ENCODE peak calls at places on chromosomes 4 and X, in seven cellular contexts. One of them, this sample, is unnamed.

GRCh38 chrX:107971636-107972035 is 10.5 kb downstream of the TEX13B start:
- ATAC-seq in GM23338: no peak
- ATAC-seq in aorta: no peak
- ATAC-seq in heart left ventricle: no peak
- ATAC-seq in heart right ventricle: no peak
- ATAC-seq in HCT116: no peak
- ATAC-seq in left lung: no peak
- ATAC-seq in this sample: no peak

GRCh38 chr4:26361287-26361686 is 40.5 kb downstream of the RBPJ start:
- ATAC-seq in left lung: peak; percentile 34
- ATAC-seq in GM23338: no peak
- ATAC-seq in heart left ventricle: no peak
- ATAC-seq in HCT116: no peak
- ATAC-seq in heart right ventricle: no peak
- ATAC-seq in aorta: no peak
- ATAC-seq in this sample: no peak

GRCh38 chr4:185895351-185895750 is 83.4 kb upstream of the SORBS2 start:
- ATAC-seq in left lung: no peak
- ATAC-seq in aorta: no peak
- ATAC-seq in heart left ventricle: no peak
- ATAC-seq in GM23338: no peak
- ATAC-seq in heart right ventricle: no peak
- ATAC-seq in HCT116: no peak
- ATAC-seq in this sample: no peak

GRCh38 chrX:40411350-40412111 is 169.2 kb upstream of the ATP6AP2 start:
- ATAC-seq in GM23338: peak; percentile 68
- ATAC-seq in heart right ventricle: no peak
- ATAC-seq in aorta: no peak
- ATAC-seq in heart left ventricle: no peak
- ATAC-seq in left lung: no peak
- ATAC-seq in HCT116: peak; percentile 52
- ATAC-seq in this sample: no peak

GRCh38 chrX:41313419-41313818 is 20.5 kb upstream of the DDX3X start:
- ATAC-seq in HCT116: no peak
- ATAC-seq in GM23338: no peak
- ATAC-seq in heart left ventricle: no peak
- ATAC-seq in left lung: no peak
- ATAC-seq in heart right ventricle: no peak
- ATAC-seq in aorta: no peak
- ATAC-seq in this sample: no peak

GRCh38 chr4:55378617-55379467 is 16.9 kb upstream of the TMEM165 start:
- ATAC-seq in heart left ventricle: no peak
- ATAC-seq in HCT116: peak; percentile 70
- ATAC-seq in GM23338: no peak
- ATAC-seq in left lung: peak; percentile 61
- ATAC-seq in heart right ventricle: no peak
- ATAC-seq in aorta: no peak
- ATAC-seq in this sample: no peak

GRCh38 chr4:16442296-16442695 is 216.0 kb upstream of the TAPT1 start:
- ATAC-seq in GM23338: no peak
- ATAC-seq in aorta: no peak
- ATAC-seq in left lung: no peak
- ATAC-seq in heart right ventricle: no peak
- ATAC-seq in heart left ventricle: no peak
- ATAC-seq in HCT116: no peak
- ATAC-seq in this sample: no peak

GRCh38 chr4:145207934-145208333 is 27.5 kb upstream of the OTUD4 start:
- ATAC-seq in heart right ventricle: no peak
- ATAC-seq in aorta: no peak
- ATAC-seq in left lung: no peak
- ATAC-seq in heart left ventricle: no peak
- ATAC-seq in GM23338: no peak
- ATAC-seq in HCT116: peak; percentile 42
- ATAC-seq in this sample: no peak

GRCh38 chr4:178665916-178666315 is 1223.7 kb upstream of the AGA start:
- ATAC-seq in HCT116: no peak
- ATAC-seq in heart left ventricle: no peak
- ATAC-seq in heart right ventricle: no peak
- ATAC-seq in aorta: no peak
- ATAC-seq in left lung: no peak
- ATAC-seq in GM23338: no peak
- ATAC-seq in this sample: no peak

GRCh38 chrX:64230123-64230970 is at the start of gene ASB12:
- ATAC-seq in heart right ventricle: peak; percentile 85
- ATAC-seq in GM23338: peak; percentile 43
- ATAC-seq in HCT116: peak; percentile 57
- ATAC-seq in heart left ventricle: peak; percentile 93
- ATAC-seq in aorta: no peak
- ATAC-seq in left lung: no peak
- ATAC-seq in this sample: no peak

GRCh38 chrX:131217878-131218486 is 71.1 kb downstream of the IGSF1 start:
- ATAC-seq in heart left ventricle: no peak
- ATAC-seq in aorta: no peak
- ATAC-seq in heart right ventricle: no peak
- ATAC-seq in GM23338: no peak
- ATAC-seq in HCT116: no peak
- ATAC-seq in left lung: no peak
- ATAC-seq in this sample: no peak

GRCh38 chrX:20042221-20042620 is 51.4 kb upstream of the BCLAF3 start:
- ATAC-seq in aorta: no peak
- ATAC-seq in HCT116: no peak
- ATAC-seq in heart left ventricle: no peak
- ATAC-seq in heart right ventricle: no peak
- ATAC-seq in GM23338: no peak
- ATAC-seq in left lung: no peak
- ATAC-seq in this sample: no peak

GRCh38 chrX:140733766-140734342 is 24.3 kb downstream of the LINC00632 start:
- ATAC-seq in left lung: peak; percentile 94
- ATAC-seq in heart left ventricle: peak; percentile 53
- ATAC-seq in GM23338: peak; percentile 64
- ATAC-seq in HCT116: peak; percentile 67
- ATAC-seq in heart right ventricle: no peak
- ATAC-seq in aorta: peak; percentile 65
- ATAC-seq in this sample: peak; percentile 78

GRCh38 chrX:883588-883987 is 253.0 kb downstream of the SHOX start:
- ATAC-seq in HCT116: no peak
- ATAC-seq in heart right ventricle: no peak
- ATAC-seq in heart left ventricle: no peak
- ATAC-seq in left lung: no peak
- ATAC-seq in GM23338: no peak
- ATAC-seq in aorta: no peak
- ATAC-seq in this sample: no peak

GRCh38 chr4:81459233-81459632 is 12.5 kb downstream of the RASGEF1B start:
- ATAC-seq in HCT116: no peak
- ATAC-seq in aorta: no peak
- ATAC-seq in heart left ventricle: no peak
- ATAC-seq in left lung: no peak
- ATAC-seq in GM23338: no peak
- ATAC-seq in heart right ventricle: no peak
- ATAC-seq in this sample: no peak

GRCh38 chrX:145213504-145213903 is 33.8 kb upstream of the SPANXN1 start:
- ATAC-seq in GM23338: no peak
- ATAC-seq in aorta: no peak
- ATAC-seq in left lung: no peak
- ATAC-seq in heart left ventricle: no peak
- ATAC-seq in HCT116: no peak
- ATAC-seq in heart right ventricle: no peak
- ATAC-seq in this sample: no peak

GRCh38 chrX:16843208-16843909 is 26.8 kb downstream of the RBBP7 start:
- ATAC-seq in HCT116: no peak
- ATAC-seq in heart left ventricle: no peak
- ATAC-seq in heart right ventricle: no peak
- ATAC-seq in GM23338: no peak
- ATAC-seq in aorta: no peak
- ATAC-seq in left lung: no peak
- ATAC-seq in this sample: no peak

GRCh38 chrX:75522565-75523411 is at the start of gene ZDHHC15:
- ATAC-seq in heart left ventricle: peak; percentile 98
- ATAC-seq in heart right ventricle: peak; percentile 95
- ATAC-seq in HCT116: no peak
- ATAC-seq in aorta: peak; percentile 90
- ATAC-seq in left lung: peak; percentile 94
- ATAC-seq in GM23338: peak; percentile 97
- ATAC-seq in this sample: peak; percentile 92

DNA sequence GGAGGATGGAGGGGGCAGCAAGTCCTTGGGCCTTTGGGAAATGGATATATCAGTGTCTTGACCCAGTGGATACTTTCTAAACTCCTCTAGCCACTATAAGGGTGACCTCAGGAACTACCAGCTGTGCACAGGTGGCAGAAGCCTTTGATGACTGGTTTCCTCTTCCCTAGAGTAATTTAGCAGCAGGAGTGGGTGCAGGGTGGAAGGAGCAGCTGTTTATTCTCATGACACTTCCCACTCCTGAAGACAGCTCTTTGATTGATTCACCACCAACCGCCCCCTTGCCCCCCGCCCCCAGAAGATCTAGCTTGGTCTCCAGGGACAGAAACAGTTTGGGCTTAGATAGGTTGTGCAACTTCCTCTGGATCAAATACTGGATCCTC is 63.0 kb downstream of the GPC3 start:
- ATAC-seq in heart right ventricle: no peak
- ATAC-seq in HCT116: no peak
- ATAC-seq in left lung: no peak
- ATAC-seq in aorta: no peak
- ATAC-seq in GM23338: no peak
- ATAC-seq in heart left ventricle: peak; percentile 69
- ATAC-seq in this sample: no peak
- H3K27me3 ChIP-seq in heart right ventricle: no peaks in the 10 kb centered on the region
- H3K27me3 ChIP-seq in HCT116: no peaks in the 10 kb centered on the region
- H3K27me3 ChIP-seq in left lung: no peaks in the 10 kb centered on the region
- H3K27me3 ChIP-seq in aorta: no peaks in the 10 kb centered on the region
- H3K27me3 ChIP-seq in GM23338: no peaks in the 10 kb centered on the region
- H3K27me3 ChIP-seq in heart left ventricle: no peaks in the 10 kb centered on the region
- H3K27me3 ChIP-seq in this sample: no peaks in the 10 kb centered on the region

DNA sequence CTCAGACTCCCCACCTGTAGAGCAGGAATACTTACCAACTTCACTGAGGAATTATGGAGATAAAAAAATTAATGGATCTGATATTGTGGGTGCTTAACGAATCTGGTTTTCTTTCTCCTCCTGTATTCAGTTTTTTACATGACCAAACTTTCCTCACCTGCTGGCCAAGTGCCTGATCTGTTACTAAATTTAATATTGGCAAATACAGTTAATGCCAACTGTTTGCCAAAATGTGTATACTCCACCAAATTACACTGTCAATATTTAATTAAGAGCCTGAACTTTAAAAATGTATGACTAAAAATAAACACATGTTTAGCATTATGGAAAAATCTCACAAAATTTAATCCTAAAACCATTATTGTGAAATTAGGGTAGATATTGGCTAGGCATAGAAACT is 3.3 kb downstream of the PGRMC2 start:
- ATAC-seq in heart right ventricle: no peak
- ATAC-seq in HCT116: no peak
- ATAC-seq in heart left ventricle: no peak
- ATAC-seq in aorta: no peak
- ATAC-seq in left lung: no peak
- ATAC-seq in GM23338: no peak
- ATAC-seq in this sample: no peak
- H3K4me3 ChIP-seq in heart right ventricle: no peak overlapping the region
- H3K4me3 ChIP-seq in HCT116: no peak overlapping the region
- H3K4me3 ChIP-seq in heart left ventricle: no peak overlapping the region
- H3K4me3 ChIP-seq in aorta: no peak overlapping the region
- H3K4me3 ChIP-seq in left lung: peak overlapping the region; percentile 90
- H3K4me3 ChIP-seq in GM23338: no peak overlapping the region
- H3K4me3 ChIP-seq in this sample: no peak overlapping the region

GRCh38 chr4:8582016-8582415 is 1.8 kb downstream of the GPR78 start:
- ATAC-seq in HCT116: no peak
- ATAC-seq in left lung: no peak
- ATAC-seq in heart left ventricle: no peak
- ATAC-seq in aorta: no peak
- ATAC-seq in heart right ventricle: no peak
- ATAC-seq in GM23338: no peak
- ATAC-seq in this sample: no peak
- H3K27me3 ChIP-seq in HCT116: peaks cover 28% of the 10 kb centered on the region
- H3K27me3 ChIP-seq in left lung: peaks cover 86% of the 10 kb centered on the region
- H3K27me3 ChIP-seq in heart left ventricle: peaks cover 46% of the 10 kb centered on the region
- H3K27me3 ChIP-seq in aorta: no peaks in the 10 kb centered on the region
- H3K27me3 ChIP-seq in heart right ventricle: peaks cover 92% of the 10 kb centered on the region
- H3K27me3 ChIP-seq in GM23338: peaks cover 13% of the 10 kb centered on the region
- H3K27me3 ChIP-seq in this sample: peaks cover 99% of the 10 kb centered on the region

DNA sequence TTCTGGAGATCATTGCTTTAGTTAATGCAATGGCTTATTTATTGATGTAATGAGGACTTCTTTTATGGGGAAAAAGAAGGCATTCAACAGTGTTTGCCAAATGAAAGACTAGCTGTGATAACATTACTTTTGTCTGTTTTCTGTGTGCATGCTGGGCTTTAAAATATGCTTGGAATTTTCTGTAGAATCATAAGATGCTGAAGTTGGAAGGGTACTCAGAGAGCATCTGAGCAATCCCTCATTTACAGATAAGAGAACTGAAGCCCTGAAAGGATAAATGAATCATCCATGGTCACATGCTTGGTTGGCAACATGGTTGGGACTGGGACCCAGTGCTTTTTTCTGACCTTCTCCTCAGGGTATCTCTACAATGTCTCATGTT is 31.4 kb upstream of the PITX2 start:
- ATAC-seq in heart left ventricle: no peak
- ATAC-seq in left lung: no peak
- ATAC-seq in HCT116: no peak
- ATAC-seq in GM23338: no peak
- ATAC-seq in aorta: no peak
- ATAC-seq in heart right ventricle: no peak
- ATAC-seq in this sample: no peak
- H3K4me3 ChIP-seq in heart left ventricle: no peak overlapping the region
- H3K4me3 ChIP-seq in left lung: no peak overlapping the region
- H3K4me3 ChIP-seq in HCT116: no peak overlapping the region
- H3K4me3 ChIP-seq in GM23338: no peak overlapping the region
- H3K4me3 ChIP-seq in aorta: no peak overlapping the region
- H3K4me3 ChIP-seq in heart right ventricle: no peak overlapping the region
- H3K4me3 ChIP-seq in this sample: no peak overlapping the region

DNA sequence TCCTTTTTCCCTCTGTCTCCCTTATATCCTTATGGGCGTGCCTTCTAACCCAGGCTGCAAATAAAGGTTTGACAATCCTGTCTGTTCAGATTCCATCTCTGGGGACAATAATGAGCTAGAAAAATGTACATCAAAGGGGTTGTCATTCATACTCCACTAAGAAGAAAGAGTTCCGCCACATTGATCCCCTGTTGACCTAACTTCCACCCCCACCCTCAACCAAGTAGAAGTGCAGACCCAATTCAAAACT is 541 bp upstream of the GABRA3 start:
- ATAC-seq in HCT116: no peak
- ATAC-seq in heart right ventricle: no peak
- ATAC-seq in heart left ventricle: no peak
- ATAC-seq in GM23338: no peak
- ATAC-seq in left lung: no peak
- ATAC-seq in aorta: no peak
- ATAC-seq in this sample: no peak
- H3K27me3 ChIP-seq in HCT116: peaks cover 3% of the 10 kb centered on the region
- H3K27me3 ChIP-seq in heart right ventricle: peaks cover 6% of the 10 kb centered on the region
- H3K27me3 ChIP-seq in heart left ventricle: peaks cover 10% of the 10 kb centered on the region
- H3K27me3 ChIP-seq in GM23338: no peaks in the 10 kb centered on the region
- H3K27me3 ChIP-seq in left lung: no peaks in the 10 kb centered on the region
- H3K27me3 ChIP-seq in aorta: no peaks in the 10 kb centered on the region
- H3K27me3 ChIP-seq in this sample: no peaks in the 10 kb centered on the region